ENCODE peak calls at places on chromosomes 2 and 18, in seven cellular contexts. One of them, this sample, is unnamed.

GRCh38 chr18:42196651-42197050 is 241.6 kb downstream of the PIK3C3 start:
- DNase-seq in activated CD4-positive, alpha-beta memory T cell treated with anti-CD3 and anti-CD28 coated beads, Interleukin-2, amount 10 ng/mL, durations not matched to agents 7 days and 5 days: no peak
- DNase-seq in NCI-H1417: no peak
- DNase-seq in retina: no peak
- DNase-seq in pancreas: no peak
- DNase-seq in HFFc6: peak
- DNase-seq in NCI-H1436: no peak
- DNase-seq in this sample: no peak

GRCh38 chr2:8254791-8255447 is 426.9 kb upstream of the ID2 start:
- DNase-seq in NCI-H1436: no peak
- DNase-seq in pancreas: no peak
- DNase-seq in retina: no peak
- DNase-seq in NCI-H1417: no peak
- DNase-seq in activated CD4-positive, alpha-beta memory T cell treated with anti-CD3 and anti-CD28 coated beads, Interleukin-2, amount 10 ng/mL, durations not matched to agents 7 days and 5 days: no peak
- DNase-seq in HFFc6: no peak
- DNase-seq in this sample: no peak

GRCh38 chr2:193847140-193847539 is 1652.4 kb upstream of the TMEFF2 start:
- DNase-seq in retina: no peak
- DNase-seq in HFFc6: peak
- DNase-seq in NCI-H1436: no peak
- DNase-seq in pancreas: no peak
- DNase-seq in activated CD4-positive, alpha-beta memory T cell treated with anti-CD3 and anti-CD28 coated beads, Interleukin-2, amount 10 ng/mL, durations not matched to agents 7 days and 5 days: no peak
- DNase-seq in NCI-H1417: no peak
- DNase-seq in this sample: no peak

GRCh38 chr2:105005601-105006000 is 32.3 kb upstream of the MRPS9 start:
- DNase-seq in activated CD4-positive, alpha-beta memory T cell treated with anti-CD3 and anti-CD28 coated beads, Interleukin-2, amount 10 ng/mL, durations not matched to agents 7 days and 5 days: no peak
- DNase-seq in pancreas: no peak
- DNase-seq in NCI-H1436: no peak
- DNase-seq in HFFc6: no peak
- DNase-seq in retina: no peak
- DNase-seq in NCI-H1417: peak
- DNase-seq in this sample: no peak

GRCh38 chr2:160486341-160486740 is 7.3 kb downstream of the RBMS1 start:
- DNase-seq in activated CD4-positive, alpha-beta memory T cell treated with anti-CD3 and anti-CD28 coated beads, Interleukin-2, amount 10 ng/mL, durations not matched to agents 7 days and 5 days: no peak
- DNase-seq in retina: no peak
- DNase-seq in NCI-H1417: no peak
- DNase-seq in pancreas: no peak
- DNase-seq in HFFc6: no peak
- DNase-seq in NCI-H1436: no peak
- DNase-seq in this sample: no peak

GRCh38 chr2:129554373-129554772 is 425.1 kb upstream of the RAB6C start:
- DNase-seq in NCI-H1436: no peak
- DNase-seq in HFFc6: no peak
- DNase-seq in retina: no peak
- DNase-seq in pancreas: no peak
- DNase-seq in NCI-H1417: no peak
- DNase-seq in activated CD4-positive, alpha-beta memory T cell treated with anti-CD3 and anti-CD28 coated beads, Interleukin-2, amount 10 ng/mL, durations not matched to agents 7 days and 5 days: no peak
- DNase-seq in this sample: no peak

GRCh38 chr2:231769170-231770136 is 11.6 kb downstream of the PDE6D start:
- DNase-seq in NCI-H1417: no peak
- DNase-seq in activated CD4-positive, alpha-beta memory T cell treated with anti-CD3 and anti-CD28 coated beads, Interleukin-2, amount 10 ng/mL, durations not matched to agents 7 days and 5 days: no peak
- DNase-seq in pancreas: no peak
- DNase-seq in NCI-H1436: no peak
- DNase-seq in retina: no peak
- DNase-seq in HFFc6: no peak
- DNase-seq in this sample: no peak

GRCh38 chr18:33184178-33184577 is 256.3 kb downstream of the CCDC178 start:
- DNase-seq in NCI-H1417: no peak
- DNase-seq in retina: no peak
- DNase-seq in pancreas: no peak
- DNase-seq in HFFc6: no peak
- DNase-seq in NCI-H1436: no peak
- DNase-seq in activated CD4-positive, alpha-beta memory T cell treated with anti-CD3 and anti-CD28 coated beads, Interleukin-2, amount 10 ng/mL, durations not matched to agents 7 days and 5 days: no peak
- DNase-seq in this sample: no peak

GRCh38 chr2:68643011-68643873 is at the start of gene PROKR1:
- DNase-seq in activated CD4-positive, alpha-beta memory T cell treated with anti-CD3 and anti-CD28 coated beads, Interleukin-2, amount 10 ng/mL, durations not matched to agents 7 days and 5 days: no peak
- DNase-seq in pancreas: peak
- DNase-seq in NCI-H1417: peak
- DNase-seq in HFFc6: no peak
- DNase-seq in NCI-H1436: peak
- DNase-seq in retina: peak
- DNase-seq in this sample: peak

GRCh38 chr2:218894168-218895157 is 13.8 kb downstream of the WNT10A start:
- DNase-seq in NCI-H1436: no peak
- DNase-seq in NCI-H1417: peak
- DNase-seq in retina: no peak
- DNase-seq in activated CD4-positive, alpha-beta memory T cell treated with anti-CD3 and anti-CD28 coated beads, Interleukin-2, amount 10 ng/mL, durations not matched to agents 7 days and 5 days: no peak
- DNase-seq in pancreas: no peak
- DNase-seq in HFFc6: no peak
- DNase-seq in this sample: no peak

GRCh38 chr2:224909885-224910517 is 132.3 kb downstream of the DOCK10 start:
- DNase-seq in HFFc6: peak
- DNase-seq in NCI-H1436: no peak
- DNase-seq in NCI-H1417: peak
- DNase-seq in pancreas: no peak
- DNase-seq in activated CD4-positive, alpha-beta memory T cell treated with anti-CD3 and anti-CD28 coated beads, Interleukin-2, amount 10 ng/mL, durations not matched to agents 7 days and 5 days: no peak
- DNase-seq in retina: peak
- DNase-seq in this sample: peak

GRCh38 chr2:119702918-119703401 is 24.0 kb downstream of the TMEM177 start:
- DNase-seq in activated CD4-positive, alpha-beta memory T cell treated with anti-CD3 and anti-CD28 coated beads, Interleukin-2, amount 10 ng/mL, durations not matched to agents 7 days and 5 days: peak
- DNase-seq in retina: peak
- DNase-seq in pancreas: peak
- DNase-seq in NCI-H1417: peak
- DNase-seq in NCI-H1436: peak
- DNase-seq in HFFc6: peak
- DNase-seq in this sample: peak

GRCh38 chr2:98300475-98300874 is 45.8 kb upstream of the CNGA3 start:
- DNase-seq in activated CD4-positive, alpha-beta memory T cell treated with anti-CD3 and anti-CD28 coated beads, Interleukin-2, amount 10 ng/mL, durations not matched to agents 7 days and 5 days: no peak
- DNase-seq in pancreas: no peak
- DNase-seq in NCI-H1436: no peak
- DNase-seq in NCI-H1417: no peak
- DNase-seq in retina: no peak
- DNase-seq in HFFc6: no peak
- DNase-seq in this sample: no peak

GRCh38 chr18:14948163-14948540 is 200.2 kb downstream of the ANKRD30B start:
- DNase-seq in HFFc6: no peak
- DNase-seq in pancreas: no peak
- DNase-seq in NCI-H1417: no peak
- DNase-seq in NCI-H1436: no peak
- DNase-seq in retina: no peak
- DNase-seq in activated CD4-positive, alpha-beta memory T cell treated with anti-CD3 and anti-CD28 coated beads, Interleukin-2, amount 10 ng/mL, durations not matched to agents 7 days and 5 days: no peak
- DNase-seq in this sample: no peak

GRCh38 chr18:9150116-9150515 is 13.5 kb downstream of the ANKRD12 start:
- DNase-seq in NCI-H1417: no peak
- DNase-seq in retina: no peak
- DNase-seq in NCI-H1436: no peak
- DNase-seq in pancreas: no peak
- DNase-seq in activated CD4-positive, alpha-beta memory T cell treated with anti-CD3 and anti-CD28 coated beads, Interleukin-2, amount 10 ng/mL, durations not matched to agents 7 days and 5 days: no peak
- DNase-seq in HFFc6: no peak
- DNase-seq in this sample: no peak

GRCh38 chr18:43279015-43279758 is 1.9 kb upstream of the SYT4 start:
- DNase-seq in pancreas: no peak
- DNase-seq in activated CD4-positive, alpha-beta memory T cell treated with anti-CD3 and anti-CD28 coated beads, Interleukin-2, amount 10 ng/mL, durations not matched to agents 7 days and 5 days: no peak
- DNase-seq in NCI-H1417: peak
- DNase-seq in HFFc6: no peak
- DNase-seq in NCI-H1436: peak
- DNase-seq in retina: peak
- DNase-seq in this sample: no peak

GRCh38 chr2:223772363-223772762 is 65.0 kb downstream of the AP1S3 start:
- DNase-seq in retina: no peak
- DNase-seq in pancreas: no peak
- DNase-seq in HFFc6: no peak
- DNase-seq in NCI-H1417: no peak
- DNase-seq in activated CD4-positive, alpha-beta memory T cell treated with anti-CD3 and anti-CD28 coated beads, Interleukin-2, amount 10 ng/mL, durations not matched to agents 7 days and 5 days: no peak
- DNase-seq in NCI-H1436: no peak
- DNase-seq in this sample: no peak

This sample was measured in NCI-H460.